ENCODE peak calls at places on chromosomes 5 and 9, in eight cellular contexts. One of them, this sample, is unnamed.

GRCh38 chr9:136665704-136666363 is 3.1 kb downstream of the EGFL7 start:
- DNase-seq in nephron progenitor cell: peak; percentile 67
- DNase-seq in DMS153: no peak
- DNase-seq in hypothalamus: no peak
- DNase-seq in breast epithelium: no peak
- DNase-seq in aorta: no peak
- DNase-seq in cardiac fibroblast: no peak
- DNase-seq in stimulated activated CD8-positive, alpha-beta memory T cell treated with anti-CD3 and anti-CD28 coated beads, Interleukin-7, amount 100 ng/mL, for 24 hours: no peak
- DNase-seq in this sample: no peak

GRCh38 chr9:19782005-19782404 is 6.8 kb downstream of the SLC24A2 start:
- DNase-seq in nephron progenitor cell: peak; percentile 30
- DNase-seq in DMS153: no peak
- DNase-seq in hypothalamus: no peak
- DNase-seq in breast epithelium: no peak
- DNase-seq in aorta: no peak
- DNase-seq in cardiac fibroblast: peak; percentile 21
- DNase-seq in stimulated activated CD8-positive, alpha-beta memory T cell treated with anti-CD3 and anti-CD28 coated beads, Interleukin-7, amount 100 ng/mL, for 24 hours: no peak
- DNase-seq in this sample: no peak

GRCh38 chr5:160799160-160799559 is 52.9 kb downstream of the ATP10B start:
- DNase-seq in nephron progenitor cell: no peak
- DNase-seq in DMS153: peak; percentile 31
- DNase-seq in hypothalamus: no peak
- DNase-seq in breast epithelium: no peak
- DNase-seq in aorta: no peak
- DNase-seq in cardiac fibroblast: no peak
- DNase-seq in stimulated activated CD8-positive, alpha-beta memory T cell treated with anti-CD3 and anti-CD28 coated beads, Interleukin-7, amount 100 ng/mL, for 24 hours: no peak
- DNase-seq in this sample: no peak

GRCh38 chr5:14204011-14204670 is 61.0 kb downstream of the TRIO start:
- DNase-seq in nephron progenitor cell: no peak
- DNase-seq in DMS153: no peak
- DNase-seq in hypothalamus: no peak
- DNase-seq in breast epithelium: no peak
- DNase-seq in aorta: no peak
- DNase-seq in cardiac fibroblast: no peak
- DNase-seq in stimulated activated CD8-positive, alpha-beta memory T cell treated with anti-CD3 and anti-CD28 coated beads, Interleukin-7, amount 100 ng/mL, for 24 hours: no peak
- DNase-seq in this sample: peak; percentile 28

GRCh38 chr5:2353871-2354440 is 397.5 kb downstream of the IRX2 start:
- DNase-seq in nephron progenitor cell: no peak
- DNase-seq in DMS153: no peak
- DNase-seq in hypothalamus: no peak
- DNase-seq in breast epithelium: no peak
- DNase-seq in aorta: no peak
- DNase-seq in cardiac fibroblast: no peak
- DNase-seq in stimulated activated CD8-positive, alpha-beta memory T cell treated with anti-CD3 and anti-CD28 coated beads, Interleukin-7, amount 100 ng/mL, for 24 hours: no peak
- DNase-seq in this sample: no peak

GRCh38 chr5:55960779-55961178 is 34.0 kb downstream of the IL6ST start:
- DNase-seq in nephron progenitor cell: no peak
- DNase-seq in DMS153: no peak
- DNase-seq in hypothalamus: no peak
- DNase-seq in breast epithelium: no peak
- DNase-seq in aorta: no peak
- DNase-seq in cardiac fibroblast: no peak
- DNase-seq in stimulated activated CD8-positive, alpha-beta memory T cell treated with anti-CD3 and anti-CD28 coated beads, Interleukin-7, amount 100 ng/mL, for 24 hours: no peak
- DNase-seq in this sample: no peak

GRCh38 chr9:133991211-133991921 is 758 bp downstream of the VAV2 start:
- DNase-seq in nephron progenitor cell: peak; percentile 50
- DNase-seq in DMS153: no peak
- DNase-seq in hypothalamus: no peak
- DNase-seq in breast epithelium: no peak
- DNase-seq in aorta: peak; percentile 56
- DNase-seq in cardiac fibroblast: peak; percentile 11
- DNase-seq in stimulated activated CD8-positive, alpha-beta memory T cell treated with anti-CD3 and anti-CD28 coated beads, Interleukin-7, amount 100 ng/mL, for 24 hours: no peak
- DNase-seq in this sample: no peak

GRCh38 chr5:110086658-110087388 is 397.1 kb downstream of the MAN2A1 start:
- DNase-seq in nephron progenitor cell: no peak
- DNase-seq in DMS153: no peak
- DNase-seq in hypothalamus: no peak
- DNase-seq in breast epithelium: no peak
- DNase-seq in aorta: peak; percentile 36
- DNase-seq in cardiac fibroblast: peak; percentile 78
- DNase-seq in stimulated activated CD8-positive, alpha-beta memory T cell treated with anti-CD3 and anti-CD28 coated beads, Interleukin-7, amount 100 ng/mL, for 24 hours: peak; percentile 10
- DNase-seq in this sample: no peak

GRCh38 chr5:79728396-79728795 is 38.8 kb downstream of the CMYA5 start:
- DNase-seq in nephron progenitor cell: no peak
- DNase-seq in DMS153: no peak
- DNase-seq in hypothalamus: no peak
- DNase-seq in breast epithelium: no peak
- DNase-seq in aorta: no peak
- DNase-seq in cardiac fibroblast: no peak
- DNase-seq in stimulated activated CD8-positive, alpha-beta memory T cell treated with anti-CD3 and anti-CD28 coated beads, Interleukin-7, amount 100 ng/mL, for 24 hours: no peak
- DNase-seq in this sample: no peak

GRCh38 chr5:75051217-75051751 is 1.1 kb downstream of the GCNT4 start:
- DNase-seq in nephron progenitor cell: peak; percentile 6
- DNase-seq in DMS153: no peak
- DNase-seq in hypothalamus: no peak
- DNase-seq in breast epithelium: no peak
- DNase-seq in aorta: no peak
- DNase-seq in cardiac fibroblast: no peak
- DNase-seq in stimulated activated CD8-positive, alpha-beta memory T cell treated with anti-CD3 and anti-CD28 coated beads, Interleukin-7, amount 100 ng/mL, for 24 hours: no peak
- DNase-seq in this sample: no peak

GRCh38 chr5:2897276-2897990 is 146.0 kb upstream of the IRX2 start:
- DNase-seq in nephron progenitor cell: no peak
- DNase-seq in DMS153: no peak
- DNase-seq in hypothalamus: no peak
- DNase-seq in breast epithelium: no peak
- DNase-seq in aorta: no peak
- DNase-seq in cardiac fibroblast: no peak
- DNase-seq in stimulated activated CD8-positive, alpha-beta memory T cell treated with anti-CD3 and anti-CD28 coated beads, Interleukin-7, amount 100 ng/mL, for 24 hours: no peak
- DNase-seq in this sample: no peak

GRCh38 chr9:130118841-130119520 is 53.2 kb upstream of the NCS1 start:
- DNase-seq in nephron progenitor cell: no peak
- DNase-seq in DMS153: peak; percentile 97
- DNase-seq in hypothalamus: no peak
- DNase-seq in breast epithelium: no peak
- DNase-seq in aorta: no peak
- DNase-seq in cardiac fibroblast: no peak
- DNase-seq in stimulated activated CD8-positive, alpha-beta memory T cell treated with anti-CD3 and anti-CD28 coated beads, Interleukin-7, amount 100 ng/mL, for 24 hours: no peak
- DNase-seq in this sample: no peak

GRCh38 chr5:167839065-167839464 is 452.4 kb upstream of the WWC1 start:
- DNase-seq in nephron progenitor cell: no peak
- DNase-seq in DMS153: no peak
- DNase-seq in hypothalamus: no peak
- DNase-seq in breast epithelium: no peak
- DNase-seq in aorta: no peak
- DNase-seq in cardiac fibroblast: no peak
- DNase-seq in stimulated activated CD8-positive, alpha-beta memory T cell treated with anti-CD3 and anti-CD28 coated beads, Interleukin-7, amount 100 ng/mL, for 24 hours: no peak
- DNase-seq in this sample: no peak

GRCh38 chr5:683619-684481 is 9.3 kb downstream of the TPPP start:
- DNase-seq in nephron progenitor cell: no peak
- DNase-seq in DMS153: no peak
- DNase-seq in hypothalamus: no peak
- DNase-seq in breast epithelium: peak; percentile 37
- DNase-seq in aorta: peak; percentile 40
- DNase-seq in cardiac fibroblast: no peak
- DNase-seq in stimulated activated CD8-positive, alpha-beta memory T cell treated with anti-CD3 and anti-CD28 coated beads, Interleukin-7, amount 100 ng/mL, for 24 hours: no peak
- DNase-seq in this sample: no peak

GRCh38 chr5:175823731-175824525 is 47.5 kb upstream of the CPLX2 start:
- DNase-seq in nephron progenitor cell: peak; percentile 29
- DNase-seq in DMS153: peak; percentile 41
- DNase-seq in hypothalamus: no peak
- DNase-seq in breast epithelium: no peak
- DNase-seq in aorta: no peak
- DNase-seq in cardiac fibroblast: no peak
- DNase-seq in stimulated activated CD8-positive, alpha-beta memory T cell treated with anti-CD3 and anti-CD28 coated beads, Interleukin-7, amount 100 ng/mL, for 24 hours: no peak
- DNase-seq in this sample: no peak

GRCh38 chr5:78672154-78672553 is 23.6 kb upstream of the LHFPL2 start:
- DNase-seq in nephron progenitor cell: no peak
- DNase-seq in DMS153: no peak
- DNase-seq in hypothalamus: no peak
- DNase-seq in breast epithelium: no peak
- DNase-seq in aorta: no peak
- DNase-seq in cardiac fibroblast: no peak
- DNase-seq in stimulated activated CD8-positive, alpha-beta memory T cell treated with anti-CD3 and anti-CD28 coated beads, Interleukin-7, amount 100 ng/mL, for 24 hours: no peak
- DNase-seq in this sample: no peak

GRCh38 chr5:127916875-127917573 is 166.5 kb upstream of the SLC12A2 start:
- DNase-seq in nephron progenitor cell: no peak
- DNase-seq in DMS153: no peak
- DNase-seq in hypothalamus: no peak
- DNase-seq in breast epithelium: no peak
- DNase-seq in aorta: no peak
- DNase-seq in cardiac fibroblast: no peak
- DNase-seq in stimulated activated CD8-positive, alpha-beta memory T cell treated with anti-CD3 and anti-CD28 coated beads, Interleukin-7, amount 100 ng/mL, for 24 hours: no peak
- DNase-seq in this sample: no peak

GRCh38 chr5:1555011-1555807 is 31.4 kb upstream of the LPCAT1 start:
- DNase-seq in nephron progenitor cell: no peak
- DNase-seq in DMS153: peak; percentile 98
- DNase-seq in hypothalamus: no peak
- DNase-seq in breast epithelium: peak; percentile 78
- DNase-seq in aorta: no peak
- DNase-seq in cardiac fibroblast: peak; percentile 84
- DNase-seq in stimulated activated CD8-positive, alpha-beta memory T cell treated with anti-CD3 and anti-CD28 coated beads, Interleukin-7, amount 100 ng/mL, for 24 hours: no peak
- DNase-seq in this sample: no peak